ENCODE peak calls at places on chromosome 3, in nine cellular contexts. N is GM12878, L is mammary epithelial cell, O is ovary, K is Panc1, Y is cardiac muscle cell, D is PC-9, S is left ventricle myocardium inferior, R is neural progenitor cell. Z is an unnamed sample.

GRCh38 chr3:139128803-139129202 is 84.1 kb upstream of the PRR23C start:
- DNase-seq in N (no peak), L (peak), O (no peak), K (no peak), Y (no peak), D (no peak), S (no peak), R (no peak), Z (no peak)

GRCh38 chr3:193029800-193030199 is 112.1 kb upstream of the MB21D2 start:
- DNase-seq in N (no peak), L (no peak), O (no peak), K (no peak), Y (no peak), D (no peak), S (no peak), R (no peak), Z (no peak)

GRCh38 chr3:182486459-182486858 is 306.8 kb upstream of the ATP11B start:
- DNase-seq in N (no peak), L (no peak), O (no peak), K (no peak), Y (no peak), D (no peak), S (no peak), R (no peak), Z (no peak)

GRCh38 chr3:18559323-18559972 is 134.3 kb upstream of the SATB1 start:
- DNase-seq in N (no peak), L (peak), O (no peak), K (peak), Y (peak), D (no peak), S (no peak), R (peak), Z (peak)

GRCh38 chr3:126752303-126753190 is 48.5 kb downstream of the CHCHD6 start:
- DNase-seq in N (peak), L (peak), O (peak), K (peak), Y (peak), D (peak), S (peak), R (peak), Z (peak)

GRCh38 chr3:16061491-16061890 is 113.0 kb upstream of the GALNT15 start:
- DNase-seq in N (no peak), L (no peak), O (no peak), K (no peak), Y (no peak), D (no peak), S (no peak), R (no peak), Z (no peak)

GRCh38 chr3:146542179-146542578 is 2.2 kb downstream of the PLSCR1 start:
- DNase-seq in N (no peak), L (peak), O (no peak), K (no peak), Y (no peak), D (no peak), S (no peak), R (no peak), Z (no peak)

GRCh38 chr3:116426036-116426435 is 19.3 kb downstream of the LSAMP start:
- DNase-seq in N (no peak), L (no peak), O (no peak), K (no peak), Y (no peak), D (no peak), S (no peak), R (no peak), Z (no peak)

GRCh38 chr3:121748638-121749275 is 784 bp downstream of the GOLGB1 start:
- DNase-seq in N (no peak), L (peak), O (no peak), K (no peak), Y (peak), D (peak), S (no peak), R (peak), Z (peak)

GRCh38 chr3:188253800-188254452 is 100.0 kb downstream of the LPP start:
- DNase-seq in N (no peak), L (no peak), O (no peak), K (no peak), Y (no peak), D (no peak), S (no peak), R (no peak), Z (no peak)

GRCh38 chr3:2301361-2301760 is 202.7 kb downstream of the CNTN4 start:
- DNase-seq in N (no peak), L (no peak), O (no peak), K (no peak), Y (no peak), D (no peak), S (no peak), R (no peak), Z (no peak)

GRCh38 chr3:176759815-176760506 is 437.3 kb downstream of the TBL1XR1 start:
- DNase-seq in N (no peak), L (no peak), O (no peak), K (no peak), Y (no peak), D (peak), S (no peak), R (no peak), Z (no peak)

GRCh38 chr3:32569540-32570425 is 875 bp downstream of the DYNC1LI1 start:
- DNase-seq in N (no peak), L (peak), O (peak), K (no peak), Y (peak), D (peak), S (peak), R (peak), Z (peak)

GRCh38 chr3:153783106-153783505 is 338.1 kb upstream of the ARHGEF26 start:
- DNase-seq in N (no peak), L (no peak), O (no peak), K (no peak), Y (peak), D (no peak), S (no peak), R (peak), Z (no peak)

GRCh38 chr3:45095916-45096526 is 50.2 kb downstream of the CDCP1 start:
- DNase-seq in N (no peak), L (no peak), O (no peak), K (no peak), Y (no peak), D (no peak), S (no peak), R (no peak), Z (no peak)

GRCh38 chr3:64940949-64941348 is 253.1 kb upstream of the ADAMTS9 start:
- DNase-seq in N (no peak), L (no peak), O (no peak), K (no peak), Y (no peak), D (no peak), S (no peak), R (no peak), Z (no peak)

GRCh38 chr3:16313955-16314645 is 49.1 kb downstream of the OXNAD1 start:
- DNase-seq in N (no peak), L (no peak), O (no peak), K (no peak), Y (no peak), D (no peak), S (no peak), R (no peak), Z (no peak)

GRCh38 chr3:123552095-123552714 is 32.6 kb downstream of the HACD2 start:
- DNase-seq in N (no peak), L (peak), O (no peak), K (no peak), Y (peak), D (no peak), S (no peak), R (peak), Z (peak)

GRCh38 chr3:18098960-18099587 is 326.1 kb downstream of the SATB1 start:
- DNase-seq in N (no peak), L (peak), O (no peak), K (peak), Y (no peak), D (peak), S (no peak), R (no peak), Z (no peak)

GRCh38 chr3:161069441-161070251 is 35.5 kb downstream of the B3GALNT1 start:
- DNase-seq in N (peak), L (peak), O (no peak), K (peak), Y (no peak), D (peak), S (no peak), R (no peak), Z (peak)

GRCh38 chr3:143234521-143234920 is 115.0 kb downstream of the CHST2 start:
- DNase-seq in N (no peak), L (no peak), O (no peak), K (no peak), Y (no peak), D (no peak), S (no peak), R (no peak), Z (no peak)

GRCh38 chr3:24202071-24202470 is 257.0 kb downstream of the NR1D2 start:
- DNase-seq in N (no peak), L (no peak), O (no peak), K (no peak), Y (no peak), D (no peak), S (no peak), R (no peak), Z (no peak)

DNA sequence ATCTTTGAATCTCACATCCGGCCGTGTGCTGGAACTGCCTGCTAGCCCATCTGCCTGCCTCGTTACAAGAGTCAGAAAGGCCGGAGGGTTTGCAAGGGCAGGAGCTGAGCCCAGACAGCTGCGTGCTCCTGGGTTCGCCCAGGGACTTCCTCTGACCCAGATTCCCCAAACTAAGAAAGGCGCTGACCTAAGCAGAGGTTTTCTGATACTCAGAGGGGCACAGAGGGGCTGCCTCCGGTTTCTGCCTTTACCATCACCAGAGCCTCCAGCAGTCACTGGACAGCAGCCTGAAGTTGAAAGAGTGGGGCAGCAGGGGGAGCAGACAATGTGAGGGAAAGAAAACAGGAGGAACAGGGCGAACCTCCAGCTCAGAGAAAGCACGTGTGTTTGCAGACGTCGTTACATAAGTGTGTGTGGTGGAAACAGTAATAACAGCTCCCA is 33.4 kb upstream of the RAD18 start:
- DNase-seq in N (no peak), L (no peak), O (peak), K (no peak), Y (peak), D (no peak), S (peak), R (peak), Z (no peak)
- TF ChIP-seq CTCF in N (no peak), L (no peak), O (peak), K (no peak), Y (peak), D (no peak), S (peak), R (peak), Z (no peak)

GRCh38 chr3:52649461-52650210 is 36.1 kb downstream of the PBRM1 start:
- DNase-seq in N (no peak), L (no peak), O (no peak), K (no peak), Y (no peak), D (no peak), S (no peak), R (no peak), Z (no peak)
- H3K4me3 ChIP-seq in N (no peak), L (no peak), O (no peak), K (no peak), Y (no peak), D (no peak), S (no peak), R (no peak), Z (no peak)

DNA sequence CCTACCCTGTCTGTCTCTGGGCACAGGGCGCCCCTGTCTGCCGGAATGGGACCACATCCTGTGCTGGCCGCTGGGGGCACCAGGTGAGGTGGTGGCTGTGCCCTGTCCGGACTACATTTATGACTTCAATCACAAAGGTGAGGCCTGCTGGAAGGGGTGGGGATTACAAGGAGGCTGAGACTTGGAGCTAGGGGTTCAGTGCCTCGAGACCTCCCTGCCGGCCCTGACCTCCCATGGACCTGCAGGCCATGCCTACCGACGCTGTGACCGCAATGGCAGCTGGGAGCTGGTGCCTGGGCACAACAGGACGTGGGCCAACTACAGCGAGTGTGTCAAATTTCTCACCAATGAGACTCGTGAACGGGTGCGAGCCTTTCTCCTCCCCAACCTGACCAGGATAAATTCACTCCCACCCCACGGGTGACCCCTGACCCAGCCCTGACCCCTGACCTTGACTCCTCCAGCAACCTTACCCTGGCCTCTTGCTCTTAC is 20.4 kb downstream of the PTH1R start:
- DNase-seq in N (no peak), L (no peak), O (peak), K (no peak), Y (no peak), D (no peak), S (peak), R (no peak), Z (no peak)
- TF ChIP-seq CTCF in N (peak), L (no peak), O (no peak), K (no peak), Y (no peak), D (no peak), S (no peak), R (no peak), Z (no peak)

DNA sequence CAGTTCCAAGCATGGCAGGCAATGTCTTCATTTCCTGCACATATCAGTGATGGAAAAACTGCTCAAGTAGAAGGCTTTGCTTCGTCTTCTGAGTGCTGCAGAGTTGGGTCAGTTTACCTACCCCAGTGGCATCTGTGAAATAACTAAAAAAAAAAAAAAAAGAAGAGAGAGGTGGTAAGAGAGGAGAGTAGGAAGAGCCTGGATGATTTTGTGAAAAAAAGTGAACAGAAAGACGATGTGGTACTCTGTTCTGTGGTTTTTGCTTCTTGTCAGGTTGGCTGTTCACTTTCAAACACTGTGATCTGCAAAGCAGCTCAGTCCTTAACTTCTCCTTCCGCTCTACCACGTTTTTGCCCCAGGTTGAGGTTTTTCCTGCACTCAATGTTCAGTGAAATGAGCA is at the start of gene BTLA:
- DNase-seq in N (peak), L (no peak), O (no peak), K (no peak), Y (no peak), D (no peak), S (no peak), R (no peak), Z (peak)
- H3K4me3 ChIP-seq in N (peak), L (no peak), O (no peak), K (no peak), Y (no peak), D (no peak), S (no peak), R (no peak), Z (peak)

DNA sequence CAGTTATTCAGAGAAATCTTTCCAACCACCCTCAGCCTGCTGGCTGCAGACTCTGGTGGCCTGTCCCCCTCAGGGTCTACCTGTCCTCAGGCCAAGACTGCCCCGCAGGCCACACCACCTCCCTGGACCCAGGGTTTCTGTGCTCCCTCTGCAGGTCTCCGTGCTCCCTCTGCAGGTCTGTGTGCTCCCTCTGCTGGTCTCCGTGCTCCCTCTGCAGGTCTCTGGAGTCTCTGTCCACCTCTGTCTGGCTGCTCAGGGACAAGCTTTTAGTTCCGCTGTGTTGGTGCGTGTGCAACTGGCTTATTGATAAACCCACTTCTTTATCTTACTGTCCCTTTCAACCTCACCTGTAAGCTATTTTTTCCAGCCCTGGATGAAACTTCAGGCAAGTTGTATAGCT is 30.1 kb downstream of the BDH1 start:
- DNase-seq in N (no peak), L (no peak), O (no peak), K (no peak), Y (no peak), D (no peak), S (no peak), R (peak), Z (no peak)
- TF ChIP-seq CTCF in N (no peak), L (peak), O (no peak), K (peak), Y (peak), D (peak), S (no peak), R (peak), Z (no peak)

DNA sequence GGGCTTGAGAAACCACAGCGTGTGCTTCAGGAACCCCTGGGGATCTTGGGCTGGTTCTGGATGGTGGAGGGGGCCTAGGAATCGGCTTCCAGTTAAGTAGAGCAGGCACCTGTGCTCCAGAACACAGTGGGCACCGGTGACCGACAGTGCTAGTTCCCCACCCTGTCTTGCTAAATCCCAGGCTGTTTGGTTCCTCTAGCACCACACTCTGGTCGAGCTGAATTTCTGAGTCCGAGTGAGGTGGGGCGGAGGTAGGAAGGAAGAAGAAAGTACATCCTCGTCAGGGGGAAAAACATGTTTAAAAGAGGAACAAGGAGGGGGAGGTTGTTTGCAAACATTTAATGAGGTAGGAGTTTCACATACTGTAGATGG is 29.1 kb downstream of the SLC6A6 start:
- DNase-seq in N (no peak), L (no peak), O (no peak), K (no peak), Y (no peak), D (no peak), S (no peak), R (no peak), Z (peak)
- H3K4me3 ChIP-seq in N (peak), L (no peak), O (no peak), K (no peak), Y (no peak), D (no peak), S (peak), R (no peak), Z (peak)

GRCh38 chr3:119342176-119342575 is 48.0 kb downstream of the ARHGAP31 start:
- DNase-seq in N (no peak), L (no peak), O (no peak), K (no peak), Y (no peak), D (no peak), S (no peak), R (no peak), Z (no peak)
- TF ChIP-seq CTCF in N (no peak), L (no peak), O (no peak), K (no peak), Y (no peak), D (no peak), S (no peak), R (no peak), Z (no peak)

DNA sequence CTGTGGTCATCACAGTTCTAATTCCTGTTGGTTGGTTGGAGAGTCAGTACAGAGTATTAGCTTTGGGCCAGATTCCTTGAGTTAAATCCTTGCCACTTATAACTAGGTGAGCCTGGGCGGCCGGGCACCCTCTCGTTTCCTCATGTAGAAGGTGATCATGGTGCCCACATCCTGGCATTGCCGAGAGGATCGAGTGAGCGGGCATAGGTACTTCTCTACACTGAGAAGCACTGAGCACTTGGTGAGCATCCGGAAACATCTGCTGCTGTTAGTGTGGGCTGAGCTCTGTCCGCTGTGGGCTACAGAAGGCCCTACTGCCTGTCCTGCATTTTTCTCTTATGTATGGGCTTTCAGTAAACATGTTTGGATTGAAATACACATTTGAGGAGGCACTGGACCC is 96.2 kb downstream of the CACNA1D start:
- DNase-seq in N (no peak), L (no peak), O (no peak), K (no peak), Y (no peak), D (no peak), S (no peak), R (no peak), Z (no peak)
- H3K4me3 ChIP-seq in N (no peak), L (no peak), O (no peak), K (no peak), Y (no peak), D (no peak), S (no peak), R (no peak), Z (no peak)

Z was measured in GM12865.